ENCODE peak calls at places on chromosome 15, in six cellular contexts. N is activated T-cell treated with anti-CD3 and anti-CD28 coated beads, Interleukin-2, amount 50 U/mL, for 24 hours; R is glutamatergic neuron; B is NCI-H748 treated with DMSO at 0.1 percent for 48 hours; G is fibroblast of pulmonary artery; H is GM03348. W is an unnamed sample.

GRCh38 chr15:69531302-69532027 is 78.8 kb downstream of the RPLP1 start:
- DNase-seq in N (no peak), R (no peak), B (no peak), G (no peak), H (no peak), W (no peak)

GRCh38 chr15:75671684-75672083 is 24.0 kb downstream of the SNX33 start:
- DNase-seq in N (no peak), R (no peak), B (no peak), G (no peak), H (no peak), W (no peak)

GRCh38 chr15:71691700-71692417 is 118.5 kb upstream of the NR2E3 start:
- DNase-seq in N (no peak), R (no peak), B (no peak), G (peak; percentile 61), H (peak; percentile 72), W (no peak)

GRCh38 chr15:77731945-77732344 is 99.2 kb upstream of the LINGO1 start:
- DNase-seq in N (no peak), R (no peak), B (no peak), G (no peak), H (no peak), W (no peak)

GRCh38 chr15:46129145-46129544 is 494.3 kb downstream of the SQOR start:
- DNase-seq in N (no peak), R (no peak), B (no peak), G (no peak), H (no peak), W (no peak)

GRCh38 chr15:99343208-99343607 is 91.9 kb downstream of the LRRC28 start:
- DNase-seq in N (no peak), R (no peak), B (no peak), G (no peak), H (no peak), W (no peak)

GRCh38 chr15:68729789-68730201 is 90.9 kb downstream of the ANP32A start:
- DNase-seq in N (no peak), R (no peak), B (no peak), G (peak; percentile 46), H (peak; percentile 73), W (no peak)

GRCh38 chr15:62133141-62133540 is 31.9 kb downstream of the C2CD4B start:
- DNase-seq in N (no peak), R (no peak), B (no peak), G (no peak), H (no peak), W (no peak)

GRCh38 chr15:83283813-83284562 is 476 bp downstream of the BNC1 start:
- DNase-seq in N (no peak), R (peak; percentile 43), B (no peak), G (peak; percentile 36), H (peak; percentile 58), W (no peak)

GRCh38 chr15:22949074-22949547 is 31.1 kb downstream of the CYFIP1 start:
- DNase-seq in N (peak; percentile 41), R (peak; percentile 78), B (no peak), G (peak; percentile 81), H (peak; percentile 72), W (peak; percentile 43)

GRCh38 chr15:93451265-93451664 is 362.3 kb upstream of the RGMA start:
- DNase-seq in N (no peak), R (no peak), B (peak; percentile 62), G (no peak), H (no peak), W (no peak)

GRCh38 chr15:42879390-42879912 is 41.1 kb downstream of the TTBK2 start:
- DNase-seq in N (no peak), R (no peak), B (no peak), G (no peak), H (no peak), W (no peak)

GRCh38 chr15:88752956-88753355 is 50.3 kb upstream of the ACAN start:
- DNase-seq in N (no peak), R (no peak), B (no peak), G (no peak), H (no peak), W (no peak)

GRCh38 chr15:93164409-93164808 is 75.4 kb upstream of the RGMA start:
- DNase-seq in N (peak; percentile 33), R (no peak), B (no peak), G (no peak), H (no peak), W (no peak)

GRCh38 chr15:48555244-48555804 is 90.2 kb downstream of the FBN1 start:
- DNase-seq in N (no peak), R (no peak), B (no peak), G (no peak), H (peak; percentile 71), W (no peak)

GRCh38 chr15:40095381-40096093 is 13.1 kb downstream of the BMF start:
- DNase-seq in N (no peak), R (no peak), B (no peak), G (no peak), H (no peak), W (no peak)

GRCh38 chr15:88830016-88830415 is 26.8 kb downstream of the ACAN start:
- DNase-seq in N (no peak), R (no peak), B (no peak), G (no peak), H (no peak), W (no peak)

GRCh38 chr15:58842713-58843396 is 71.8 kb downstream of the MINDY2 start:
- DNase-seq in N (no peak), R (no peak), B (no peak), G (no peak), H (no peak), W (no peak)

GRCh38 chr15:42499888-42500609 is 4.6 kb downstream of the SNAP23 start:
- DNase-seq in N (no peak), R (no peak), B (no peak), G (peak; percentile 39), H (no peak), W (no peak)

GRCh38 chr15:64356443-64357040 is 569 bp upstream of the CSNK1G1 start:
- DNase-seq in N (no peak), R (no peak), B (peak; percentile 70), G (peak; percentile 94), H (peak; percentile 81), W (no peak)

GRCh38 chr15:67196672-67197363 is 57.6 kb downstream of the AAGAB start:
- DNase-seq in N (no peak), R (no peak), B (no peak), G (peak; percentile 64), H (peak; percentile 82), W (no peak)

GRCh38 chr15:70447511-70447910 is 315.8 kb downstream of the UACA start:
- DNase-seq in N (no peak), R (no peak), B (no peak), G (no peak), H (no peak), W (no peak)

GRCh38 chr15:25248583-25249235 is 190.1 kb downstream of the UBE3A start:
- DNase-seq in N (no peak), R (peak; percentile 2), B (no peak), G (no peak), H (no peak), W (no peak)

GRCh38 chr15:81908111-81908510 is 137.7 kb downstream of the MEX3B start:
- DNase-seq in N (no peak), R (no peak), B (no peak), G (no peak), H (no peak), W (no peak)

GRCh38 chr15:64635486-64635815 is 139.9 kb downstream of the RBPMS2 start:
- DNase-seq in N (no peak), R (no peak), B (no peak), G (peak; percentile 89), H (peak; percentile 53), W (no peak)

GRCh38 chr15:77550275-77551251 is 82.1 kb downstream of the LINGO1 start:
- DNase-seq in N (no peak), R (peak; percentile 59), B (no peak), G (no peak), H (no peak), W (no peak)

GRCh38 chr15:95763426-95763825 is 567.1 kb upstream of the NR2F2 start:
- DNase-seq in N (no peak), R (no peak), B (no peak), G (peak; percentile 4), H (no peak), W (no peak)

GRCh38 chr15:45795487-45796069 is 160.7 kb downstream of the SQOR start:
- DNase-seq in N (no peak), R (no peak), B (peak; percentile 74), G (peak; percentile 80), H (peak; percentile 17), W (no peak)